ENCODE peak calls at places on chromosomes 1 and 21, in nine cellular contexts. One of them, this sample, is unnamed.

GRCh38 chr1:18526436-18527275 is 45.9 kb downstream of the KLHDC7A start:
- DNase-seq in kidney epithelial cell: no peak
- DNase-seq in nephron progenitor cell: no peak
- DNase-seq in neural progenitor cell: no peak
- DNase-seq in spleen: peak
- DNase-seq in mesothelial cell of epicardium: no peak
- DNase-seq in psoas muscle: no peak
- DNase-seq in AG04450: no peak
- DNase-seq in brain microvascular endothelial cell: no peak
- DNase-seq in this sample: no peak

GRCh38 chr1:153678519-153679336 is at the start of gene NPR1:
- DNase-seq in kidney epithelial cell: no peak
- DNase-seq in nephron progenitor cell: peak
- DNase-seq in neural progenitor cell: peak
- DNase-seq in spleen: peak
- DNase-seq in mesothelial cell of epicardium: no peak
- DNase-seq in psoas muscle: peak
- DNase-seq in AG04450: no peak
- DNase-seq in brain microvascular endothelial cell: no peak
- DNase-seq in this sample: peak

GRCh38 chr1:29379438-29380073 is 143.2 kb downstream of the PTPRU start:
- DNase-seq in kidney epithelial cell: no peak
- DNase-seq in nephron progenitor cell: no peak
- DNase-seq in neural progenitor cell: peak
- DNase-seq in spleen: no peak
- DNase-seq in mesothelial cell of epicardium: no peak
- DNase-seq in psoas muscle: no peak
- DNase-seq in AG04450: no peak
- DNase-seq in brain microvascular endothelial cell: peak
- DNase-seq in this sample: no peak

GRCh38 chr1:147080013-147080661 is 92.1 kb downstream of the PRKAB2 start:
- DNase-seq in kidney epithelial cell: no peak
- DNase-seq in nephron progenitor cell: peak
- DNase-seq in neural progenitor cell: no peak
- DNase-seq in spleen: no peak
- DNase-seq in mesothelial cell of epicardium: no peak
- DNase-seq in psoas muscle: no peak
- DNase-seq in AG04450: no peak
- DNase-seq in brain microvascular endothelial cell: no peak
- DNase-seq in this sample: no peak

GRCh38 chr1:203320546-203321272 is 15.4 kb downstream of the BTG2 start:
- DNase-seq in kidney epithelial cell: no peak
- DNase-seq in nephron progenitor cell: no peak
- DNase-seq in neural progenitor cell: peak
- DNase-seq in spleen: peak
- DNase-seq in mesothelial cell of epicardium: no peak
- DNase-seq in psoas muscle: peak
- DNase-seq in AG04450: no peak
- DNase-seq in brain microvascular endothelial cell: no peak
- DNase-seq in this sample: no peak

GRCh38 chr1:115215703-115216521 is 122.1 kb downstream of the NGF start:
- DNase-seq in kidney epithelial cell: no peak
- DNase-seq in nephron progenitor cell: no peak
- DNase-seq in neural progenitor cell: no peak
- DNase-seq in spleen: no peak
- DNase-seq in mesothelial cell of epicardium: no peak
- DNase-seq in psoas muscle: no peak
- DNase-seq in AG04450: no peak
- DNase-seq in brain microvascular endothelial cell: no peak
- DNase-seq in this sample: no peak

GRCh38 chr1:181551249-181551648 is 67.9 kb downstream of the CACNA1E start:
- DNase-seq in kidney epithelial cell: no peak
- DNase-seq in nephron progenitor cell: peak
- DNase-seq in neural progenitor cell: peak
- DNase-seq in spleen: no peak
- DNase-seq in mesothelial cell of epicardium: no peak
- DNase-seq in psoas muscle: no peak
- DNase-seq in AG04450: no peak
- DNase-seq in brain microvascular endothelial cell: no peak
- DNase-seq in this sample: no peak

GRCh38 chr21:46092026-46092764 is 5.7 kb upstream of the COL6A2 start:
- DNase-seq in kidney epithelial cell: peak
- DNase-seq in nephron progenitor cell: no peak
- DNase-seq in neural progenitor cell: no peak
- DNase-seq in spleen: no peak
- DNase-seq in mesothelial cell of epicardium: no peak
- DNase-seq in psoas muscle: peak
- DNase-seq in AG04450: peak
- DNase-seq in brain microvascular endothelial cell: peak
- DNase-seq in this sample: no peak

GRCh38 chr1:50658421-50659076 is 235.3 kb upstream of the DMRTA2 start:
- DNase-seq in kidney epithelial cell: peak
- DNase-seq in nephron progenitor cell: no peak
- DNase-seq in neural progenitor cell: peak
- DNase-seq in spleen: no peak
- DNase-seq in mesothelial cell of epicardium: no peak
- DNase-seq in psoas muscle: no peak
- DNase-seq in AG04450: no peak
- DNase-seq in brain microvascular endothelial cell: peak
- DNase-seq in this sample: no peak

GRCh38 chr1:31364561-31365255 is 8.2 kb downstream of the FABP3 start:
- DNase-seq in kidney epithelial cell: peak
- DNase-seq in nephron progenitor cell: no peak
- DNase-seq in neural progenitor cell: no peak
- DNase-seq in spleen: no peak
- DNase-seq in mesothelial cell of epicardium: no peak
- DNase-seq in psoas muscle: no peak
- DNase-seq in AG04450: no peak
- DNase-seq in brain microvascular endothelial cell: no peak
- DNase-seq in this sample: no peak

GRCh38 chr1:110337704-110338199 is 1.4 kb upstream of the RBM15 start:
- DNase-seq in kidney epithelial cell: no peak
- DNase-seq in nephron progenitor cell: peak
- DNase-seq in neural progenitor cell: peak
- DNase-seq in spleen: peak
- DNase-seq in mesothelial cell of epicardium: no peak
- DNase-seq in psoas muscle: peak
- DNase-seq in AG04450: no peak
- DNase-seq in brain microvascular endothelial cell: no peak
- DNase-seq in this sample: peak

GRCh38 chr1:25820247-25821111 is 725 bp downstream of the MTFR1L start:
- DNase-seq in kidney epithelial cell: no peak
- DNase-seq in nephron progenitor cell: peak
- DNase-seq in neural progenitor cell: peak
- DNase-seq in spleen: peak
- DNase-seq in mesothelial cell of epicardium: no peak
- DNase-seq in psoas muscle: peak
- DNase-seq in AG04450: no peak
- DNase-seq in brain microvascular endothelial cell: peak
- DNase-seq in this sample: peak

GRCh38 chr1:89171067-89171438 is 4.8 kb downstream of the GBP7 start:
- DNase-seq in kidney epithelial cell: no peak
- DNase-seq in nephron progenitor cell: no peak
- DNase-seq in neural progenitor cell: no peak
- DNase-seq in spleen: no peak
- DNase-seq in mesothelial cell of epicardium: no peak
- DNase-seq in psoas muscle: no peak
- DNase-seq in AG04450: no peak
- DNase-seq in brain microvascular endothelial cell: no peak
- DNase-seq in this sample: no peak

DNA sequence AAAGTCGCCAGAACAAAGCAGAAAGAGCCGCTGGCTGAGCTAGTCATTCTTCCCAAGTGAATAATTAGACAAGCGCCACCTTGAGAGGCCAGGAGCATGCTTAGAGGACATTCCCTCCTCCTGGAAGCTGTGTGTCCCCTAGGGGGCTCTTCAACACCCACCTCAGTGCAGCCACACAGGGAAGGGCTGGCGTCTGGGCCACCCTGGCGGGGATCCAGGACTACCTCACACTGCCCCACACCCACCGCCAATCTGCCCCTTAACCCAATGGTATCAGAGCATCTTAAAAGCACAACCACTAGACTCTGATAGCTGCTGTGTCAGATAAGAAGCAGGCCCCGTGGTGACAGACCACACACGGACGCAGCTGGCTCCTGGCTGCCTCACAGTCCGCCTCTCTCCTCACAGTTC is 24.9 kb downstream of the SETD4 start:
- DNase-seq in kidney epithelial cell: no peak
- DNase-seq in nephron progenitor cell: no peak
- DNase-seq in neural progenitor cell: peak
- DNase-seq in spleen: no peak
- DNase-seq in mesothelial cell of epicardium: no peak
- DNase-seq in psoas muscle: no peak
- DNase-seq in AG04450: no peak
- DNase-seq in brain microvascular endothelial cell: no peak
- DNase-seq in this sample: no peak
- TF ChIP-seq CTCF in kidney epithelial cell: peak
- TF ChIP-seq CTCF in nephron progenitor cell: no peak
- TF ChIP-seq CTCF in neural progenitor cell: peak
- TF ChIP-seq CTCF in spleen: no peak
- TF ChIP-seq CTCF in mesothelial cell of epicardium: no peak
- TF ChIP-seq CTCF in psoas muscle: no peak
- TF ChIP-seq CTCF in AG04450: no peak
- TF ChIP-seq CTCF in brain microvascular endothelial cell: no peak
- TF ChIP-seq CTCF in this sample: no peak

DNA sequence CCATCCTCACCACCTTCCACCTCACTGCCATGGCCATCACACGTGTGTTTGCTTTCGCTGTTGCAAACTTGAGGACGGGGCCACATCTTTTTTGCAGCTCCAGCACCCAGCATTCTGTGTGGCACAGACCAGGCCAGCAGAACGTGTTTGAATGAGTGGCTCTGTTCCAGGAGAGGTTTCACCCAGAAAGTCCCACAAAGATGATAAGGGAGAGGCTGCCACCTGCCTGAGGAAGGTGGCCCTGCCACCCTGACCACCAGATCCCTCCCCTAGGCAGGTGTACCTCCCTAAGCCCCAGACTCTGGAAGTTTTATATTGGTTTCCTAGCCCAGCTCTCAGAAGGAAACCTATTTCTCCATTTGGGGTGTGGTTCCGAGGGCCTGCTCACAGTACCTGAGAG is 252.1 kb downstream of the KAZN start:
- DNase-seq in kidney epithelial cell: no peak
- DNase-seq in nephron progenitor cell: no peak
- DNase-seq in neural progenitor cell: no peak
- DNase-seq in spleen: no peak
- DNase-seq in mesothelial cell of epicardium: no peak
- DNase-seq in psoas muscle: no peak
- DNase-seq in AG04450: no peak
- DNase-seq in brain microvascular endothelial cell: no peak
- DNase-seq in this sample: peak
- TF ChIP-seq CTCF in kidney epithelial cell: peak
- TF ChIP-seq CTCF in nephron progenitor cell: no peak
- TF ChIP-seq CTCF in neural progenitor cell: peak
- TF ChIP-seq CTCF in spleen: no peak
- TF ChIP-seq CTCF in mesothelial cell of epicardium: no peak
- TF ChIP-seq CTCF in psoas muscle: no peak
- TF ChIP-seq CTCF in AG04450: no peak
- TF ChIP-seq CTCF in brain microvascular endothelial cell: no peak
- TF ChIP-seq CTCF in this sample: no peak

GRCh38 chr1:24267003-24267402 is 52.2 kb upstream of the GRHL3 start:
- DNase-seq in kidney epithelial cell: no peak
- DNase-seq in nephron progenitor cell: no peak
- DNase-seq in neural progenitor cell: no peak
- DNase-seq in spleen: no peak
- DNase-seq in mesothelial cell of epicardium: no peak
- DNase-seq in psoas muscle: no peak
- DNase-seq in AG04450: no peak
- DNase-seq in brain microvascular endothelial cell: no peak
- DNase-seq in this sample: no peak

GRCh38 chr1:24263746-24264145 is 55.4 kb upstream of the GRHL3 start:
- DNase-seq in kidney epithelial cell: no peak
- DNase-seq in nephron progenitor cell: no peak
- DNase-seq in neural progenitor cell: no peak
- DNase-seq in spleen: no peak
- DNase-seq in mesothelial cell of epicardium: no peak
- DNase-seq in psoas muscle: no peak
- DNase-seq in AG04450: no peak
- DNase-seq in brain microvascular endothelial cell: no peak
- DNase-seq in this sample: no peak

GRCh38 chr1:24263211-24263610 is 55.9 kb upstream of the GRHL3 start:
- DNase-seq in kidney epithelial cell: no peak
- DNase-seq in nephron progenitor cell: no peak
- DNase-seq in neural progenitor cell: no peak
- DNase-seq in spleen: no peak
- DNase-seq in mesothelial cell of epicardium: no peak
- DNase-seq in psoas muscle: no peak
- DNase-seq in AG04450: no peak
- DNase-seq in brain microvascular endothelial cell: no peak
- DNase-seq in this sample: no peak

GRCh38 chr1:24261977-24262376 is 57.2 kb upstream of the GRHL3 start:
- DNase-seq in kidney epithelial cell: no peak
- DNase-seq in nephron progenitor cell: no peak
- DNase-seq in neural progenitor cell: no peak
- DNase-seq in spleen: no peak
- DNase-seq in mesothelial cell of epicardium: no peak
- DNase-seq in psoas muscle: no peak
- DNase-seq in AG04450: no peak
- DNase-seq in brain microvascular endothelial cell: no peak
- DNase-seq in this sample: no peak

GRCh38 chr1:24266398-24266941 is 52.7 kb upstream of the GRHL3 start:
- DNase-seq in kidney epithelial cell: peak
- DNase-seq in nephron progenitor cell: no peak
- DNase-seq in neural progenitor cell: no peak
- DNase-seq in spleen: no peak
- DNase-seq in mesothelial cell of epicardium: no peak
- DNase-seq in psoas muscle: peak
- DNase-seq in AG04450: peak
- DNase-seq in brain microvascular endothelial cell: peak
- DNase-seq in this sample: no peak
- TF ChIP-seq CTCF in kidney epithelial cell: peak
- TF ChIP-seq CTCF in nephron progenitor cell: no peak
- TF ChIP-seq CTCF in neural progenitor cell: no peak
- TF ChIP-seq CTCF in spleen: no peak
- TF ChIP-seq CTCF in mesothelial cell of epicardium: no peak
- TF ChIP-seq CTCF in psoas muscle: no peak
- TF ChIP-seq CTCF in AG04450: peak
- TF ChIP-seq CTCF in brain microvascular endothelial cell: peak
- TF ChIP-seq CTCF in this sample: no peak

DNA sequence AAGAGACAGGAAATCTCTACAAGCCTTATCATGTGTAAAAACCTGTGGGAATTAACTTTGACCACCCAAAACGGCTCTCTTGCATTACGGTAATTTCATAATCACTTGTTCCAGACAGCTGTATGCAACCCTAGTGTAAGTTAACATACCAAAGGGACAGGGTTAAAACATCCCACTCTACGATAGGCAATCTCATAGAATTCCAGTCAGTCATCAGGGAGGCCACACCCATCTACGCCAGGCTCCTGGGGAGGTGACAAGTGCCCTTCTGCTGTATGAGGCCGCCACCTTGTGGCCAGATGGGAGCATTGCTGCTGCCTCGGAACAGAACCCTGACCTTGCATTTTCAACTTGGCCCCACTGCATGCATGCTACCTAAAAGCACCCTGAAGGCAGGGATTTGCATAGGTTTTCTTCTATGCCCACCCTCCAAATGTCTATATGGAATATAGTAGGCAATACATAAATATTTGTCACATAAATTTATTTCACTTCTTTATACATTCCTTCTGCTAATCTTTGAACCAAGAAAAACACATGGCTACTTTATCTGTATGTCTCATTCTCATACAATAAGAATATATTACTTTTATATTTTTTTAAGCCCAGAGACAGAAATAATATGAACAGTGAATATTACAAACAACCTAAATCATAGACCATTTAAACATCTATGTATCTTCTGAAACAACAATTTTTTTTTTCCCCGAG is 12.6 kb downstream of the HSF2BP start:
- DNase-seq in kidney epithelial cell: peak
- DNase-seq in nephron progenitor cell: peak
- DNase-seq in neural progenitor cell: peak
- DNase-seq in spleen: peak
- DNase-seq in mesothelial cell of epicardium: peak
- DNase-seq in psoas muscle: peak
- DNase-seq in AG04450: peak
- DNase-seq in brain microvascular endothelial cell: peak
- DNase-seq in this sample: peak
- TF ChIP-seq CTCF in kidney epithelial cell: peak
- TF ChIP-seq CTCF in nephron progenitor cell: peak
- TF ChIP-seq CTCF in neural progenitor cell: peak
- TF ChIP-seq CTCF in spleen: peak
- TF ChIP-seq CTCF in mesothelial cell of epicardium: peak
- TF ChIP-seq CTCF in psoas muscle: peak
- TF ChIP-seq CTCF in AG04450: peak
- TF ChIP-seq CTCF in brain microvascular endothelial cell: peak
- TF ChIP-seq CTCF in this sample: peak

This sample was measured in GM13977.